ENCODE peak calls at places on chromosomes 13 and 19, in eight cellular contexts. N is psoas muscle, X is Caco-2, Y is heart left ventricle, S is AG04450, Z is testis, C is fibroblast of the aortic adventitia, L is fibroblast of lung. D is an unnamed sample.

GRCh38 chr13:87893982-87894527 is 222.9 kb downstream of the SLITRK5 start:
- DNase-seq in S (no peak), Y (no peak), X (no peak), N (no peak), L (no peak), C (no peak), Z (no peak), D (no peak)

GRCh38 chr19:32691952-32692726 is 518 bp downstream of the NUDT19 start:
- DNase-seq in Z (peak; percentile 85), Y (peak; percentile 72), N (peak; percentile 85), S (no peak), X (peak; percentile 66), L (peak; percentile 72), C (peak; percentile 66), D (peak; percentile 75)

GRCh38 chr13:27035892-27036235 is 135.7 kb downstream of the USP12 start:
- DNase-seq in Y (no peak), C (no peak), L (no peak), S (no peak), N (no peak), Z (no peak), X (no peak), D (peak; percentile 48)

GRCh38 chr19:45878043-45878794 is 7.7 kb downstream of the IRF2BP1 start:
- DNase-seq in L (no peak), X (no peak), Y (no peak), C (no peak), N (no peak), S (no peak), Z (no peak), D (no peak)

GRCh38 chr19:6232567-6232966 is 47.2 kb downstream of the MLLT1 start:
- DNase-seq in N (peak; percentile 10), Z (no peak), X (no peak), Y (no peak), C (peak; percentile 93), S (peak; percentile 66), L (peak; percentile 67), D (peak; percentile 93)

GRCh38 chr13:113443991-113444390 is 9.3 kb downstream of the ADPRHL1 start:
- DNase-seq in S (no peak), C (no peak), Y (no peak), X (no peak), N (peak; percentile 28), L (no peak), Z (no peak), D (no peak)

GRCh38 chr13:22064854-22065646 is 394.2 kb downstream of the FGF9 start:
- DNase-seq in X (no peak), S (no peak), Z (no peak), C (peak; percentile 2), N (no peak), L (no peak), Y (no peak), D (no peak)

GRCh38 chr13:41496420-41497234 is 39.3 kb downstream of the RGCC start:
- DNase-seq in Y (no peak), N (no peak), S (peak; percentile 80), L (peak; percentile 63), C (no peak), Z (no peak), X (no peak), D (peak; percentile 20)

GRCh38 chr13:107866666-107867623 is 348.4 kb downstream of the LIG4 start:
- DNase-seq in X (no peak), C (peak; percentile 24), N (no peak), S (no peak), Y (peak; percentile 29), L (peak; percentile 60), Z (peak; percentile 60), D (peak; percentile 20)

GRCh38 chr13:98697833-98698232 is 54.6 kb downstream of the SLC15A1 start:
- DNase-seq in Z (no peak), X (no peak), S (no peak), N (no peak), Y (no peak), C (no peak), L (no peak), D (no peak)

GRCh38 chr19:4136680-4137088 is 12.8 kb upstream of the MAP2K2 start:
- DNase-seq in Y (no peak), N (no peak), S (no peak), C (no peak), X (peak; percentile 60), Z (no peak), L (no peak), D (no peak)

GRCh38 chr13:27481766-27482165 is 31.4 kb upstream of the MTIF3 start:
- DNase-seq in Z (peak; percentile 84), N (no peak), Y (no peak), X (peak; percentile 65), L (peak; percentile 27), C (peak; percentile 16), S (no peak), D (peak; percentile 40)

DNA sequence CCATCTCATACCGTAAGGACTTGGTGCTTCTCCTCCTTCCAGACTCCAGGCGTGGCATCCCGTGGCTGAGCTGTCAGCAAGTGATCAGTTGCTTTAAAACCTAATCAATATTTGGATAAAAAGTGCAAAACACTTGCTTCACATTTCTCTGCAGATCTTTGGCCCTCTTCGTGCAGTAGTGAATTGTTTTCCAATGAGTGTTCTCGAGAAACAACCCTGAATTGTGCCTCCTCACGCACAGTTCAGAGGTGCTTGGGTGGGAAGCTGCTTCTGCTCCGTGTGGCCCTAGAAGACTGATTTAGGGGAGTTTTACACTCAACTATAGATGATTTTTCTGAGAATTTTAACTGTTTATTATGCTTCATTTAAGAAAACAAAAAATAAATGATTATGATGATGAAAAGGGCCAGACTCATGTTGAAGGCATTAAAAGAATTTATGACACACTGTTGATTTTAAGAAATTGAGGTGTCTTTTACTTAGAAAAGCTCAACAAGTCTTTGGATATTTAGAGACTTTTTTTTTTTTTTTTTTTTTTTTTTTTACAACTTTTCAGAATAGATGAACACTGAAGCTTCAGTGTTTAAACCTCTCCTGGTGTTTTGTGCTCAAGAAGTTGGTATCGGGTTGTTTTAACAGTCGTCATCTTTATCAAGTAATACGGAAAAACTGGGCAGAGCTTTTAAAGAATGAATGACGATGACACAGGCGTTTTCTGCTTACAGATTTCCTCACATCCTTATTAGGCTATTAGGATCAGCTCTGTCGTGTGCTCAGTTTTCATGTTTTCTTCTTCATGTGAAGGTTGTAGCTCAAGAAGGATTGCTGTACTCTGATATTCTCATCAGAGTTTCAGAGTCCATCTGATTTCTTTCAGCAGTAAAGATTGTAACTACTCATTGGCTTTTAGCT is 39.5 kb upstream of the TEX29 start:
- DNase-seq in S (peak; percentile 66), X (no peak), C (peak; percentile 55), N (no peak), Z (no peak), L (peak; percentile 91), Y (no peak), D (peak; percentile 70)
- H3K4me3 ChIP-seq in S (peak overlapping the region; percentile 8), X (no peak overlapping the region), C (no peak overlapping the region), N (no peak overlapping the region), Z (no peak overlapping the region), L (no peak overlapping the region), Y (no peak overlapping the region), D (no peak overlapping the region)

GRCh38 chr13:45529758-45530157 is 65.0 kb downstream of the COG3 start:
- DNase-seq in N (no peak), Z (no peak), Y (no peak), C (no peak), S (no peak), L (no peak), X (no peak), D (no peak)
- TF ChIP-seq CTCF in N (no peak), Z (no peak), Y (no peak), C (no peak), S (no peak), L (no peak), X (no peak), D (no peak)

GRCh38 chr19:34999498-35000337 is at the start of gene GRAMD1A:
- DNase-seq in Z (peak; percentile 89), S (peak; percentile 58), X (peak; percentile 90), Y (peak; percentile 93), N (peak; percentile 92), C (peak; percentile 83), L (peak; percentile 84), D (peak; percentile 73)

GRCh38 chr19:34998777-34999497 is 1.2 kb upstream of the GRAMD1A start:
- DNase-seq in L (no peak), C (no peak), X (no peak), N (peak; percentile 39), Z (no peak), S (no peak), Y (peak; percentile 72), D (no peak)

GRCh38 chr19:35002037-35002535 is 2.0 kb downstream of the GRAMD1A start:
- DNase-seq in Y (no peak), C (no peak), N (peak; percentile 29), L (no peak), Z (no peak), S (no peak), X (no peak), D (no peak)

GRCh38 chr19:35000338-35000646 is 169 bp downstream of the GRAMD1A start:
- DNase-seq in X (no peak), Y (no peak), C (no peak), S (no peak), N (no peak), L (no peak), Z (no peak), D (no peak)

DNA sequence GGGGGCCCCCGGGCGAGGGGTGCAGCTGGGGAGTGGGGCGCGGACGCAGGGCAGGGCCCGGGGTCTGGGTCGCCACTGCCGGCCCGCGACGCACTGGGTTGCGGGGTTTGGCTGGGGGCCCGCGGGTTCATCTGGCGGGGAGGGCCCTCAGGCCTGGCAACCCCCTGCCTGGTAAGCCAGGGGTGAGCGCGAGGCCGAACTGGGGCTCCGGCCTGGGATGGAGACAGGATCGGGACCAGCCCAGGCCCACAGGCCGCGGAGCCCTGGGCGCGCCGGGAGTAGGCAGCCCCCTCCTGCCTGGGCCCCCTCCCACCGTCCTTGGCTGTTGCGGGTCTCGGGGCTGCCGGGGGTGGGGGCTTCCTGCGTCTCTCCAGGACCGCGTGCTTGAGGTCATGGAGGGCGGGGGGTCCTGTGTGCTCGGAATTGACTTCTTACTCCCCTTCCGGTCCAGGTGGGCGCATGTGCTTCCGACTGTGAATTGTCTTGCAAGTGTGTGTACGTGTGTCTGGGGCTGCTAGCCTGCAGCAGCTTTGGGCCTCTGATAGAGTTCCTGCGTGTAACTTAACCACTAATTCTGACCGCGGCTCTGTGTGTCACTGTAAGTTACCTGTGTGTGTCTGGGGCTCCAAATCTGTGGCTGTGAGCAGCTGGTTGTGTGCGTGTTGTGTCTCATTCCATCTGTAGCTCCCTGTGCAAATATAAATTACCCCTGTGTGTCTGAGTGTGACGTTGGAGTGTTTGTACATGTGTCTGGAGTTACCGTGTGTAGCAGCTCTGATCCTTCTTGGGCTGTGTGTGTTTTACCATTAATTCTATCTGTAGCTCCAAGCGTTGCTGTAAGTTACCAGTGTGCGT is 751 bp downstream of the GRAMD1A start:
- DNase-seq in S (no peak), Z (no peak), Y (no peak), L (peak; percentile 45), C (peak; percentile 41), X (no peak), N (peak; percentile 63), D (peak; percentile 40)
- H3K4me3 ChIP-seq in S (peak overlapping the region; percentile 79), Z (peak overlapping the region; percentile 90), Y (peak overlapping the region; percentile 95), L (peak overlapping the region; percentile 70), C (peak overlapping the region; percentile 77), X (peak overlapping the region; percentile 90), N (peak overlapping the region; percentile 94), D (peak overlapping the region; percentile 68)

DNA sequence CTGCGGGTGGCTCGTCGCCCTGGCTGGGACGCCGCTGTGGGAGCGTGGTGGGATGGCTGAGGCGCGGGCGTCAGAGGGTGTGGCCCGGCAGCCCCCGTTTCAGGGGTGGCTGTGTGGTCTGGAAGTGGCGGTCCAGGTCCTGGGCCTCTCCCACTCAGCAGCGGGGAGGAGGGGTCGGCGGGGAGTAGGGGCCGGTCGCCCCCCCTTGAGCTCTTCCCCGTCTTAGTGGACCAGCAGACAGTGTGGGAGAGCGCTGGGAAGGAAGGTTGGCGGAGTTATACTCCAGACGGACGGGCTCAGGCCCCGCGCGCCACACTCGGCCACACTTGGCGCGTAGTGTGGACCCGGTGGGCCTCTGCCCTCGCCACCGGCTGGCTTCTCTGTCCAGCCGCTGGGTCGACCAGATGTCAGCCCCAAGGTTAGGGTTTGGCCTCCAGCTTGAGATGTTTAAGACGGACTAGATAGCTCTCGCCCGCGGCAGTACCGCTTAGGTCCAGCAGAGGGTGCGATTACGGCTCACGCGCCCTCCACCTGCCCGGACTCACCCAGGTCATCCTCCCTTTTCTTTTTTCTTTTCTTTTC is 21.7 kb upstream of the ZNF429 start:
- DNase-seq in N (peak; percentile 72), S (no peak), Z (peak; percentile 85), C (peak; percentile 1), L (peak; percentile 15), X (no peak), Y (peak; percentile 65), D (peak; percentile 30)
- TF ChIP-seq CTCF in N (peak; percentile 45), S (peak; percentile 27), Z (peak; percentile 29), C (peak; percentile 37), L (peak; percentile 52), X (no peak), Y (peak; percentile 41), D (peak; percentile 42)

D was measured in fibroblast of mammary gland.